ENCODE peak calls at places on chromosome 19, in nine cellular contexts. N, O, T, G, W, Q, R, S and K are unnamed samples.
A peak's percentile ranks its signal among the peaks of the same experiment; 100 is the strongest.

GRCh38 chr19:6677924-6678689 is 8.1 kb upstream of the TNFSF14 start:
- DNase-seq in R (no peak), T (no peak), Q (no peak), N (no peak), O (peak; percentile 93), W (peak; percentile 34), S (no peak), G (no peak), K (no peak)

GRCh38 chr19:39951686-39952085 is 17.3 kb upstream of the FCGBP start:
- DNase-seq in Q (no peak), G (no peak), N (no peak), O (no peak), S (no peak), T (no peak), W (no peak), R (no peak), K (peak; percentile 22)

GRCh38 chr19:44532819-44533218 is 3.3 kb upstream of the CEACAM20 start:
- DNase-seq in O (no peak), T (no peak), R (no peak), N (no peak), G (no peak), S (no peak), W (no peak), Q (no peak), K (no peak)

GRCh38 chr19:56595548-56595899 is 422 bp downstream of the ZNF71 start:
- DNase-seq in R (no peak), O (no peak), S (no peak), G (no peak), W (no peak), T (no peak), Q (no peak), N (no peak), K (no peak)

GRCh38 chr19:19064098-19064722 is 416 bp downstream of the SLC25A42 start:
- DNase-seq in R (no peak), W (no peak), G (no peak), Q (no peak), O (peak; percentile 82), T (peak; percentile 27), S (no peak), N (peak; percentile 14), K (no peak)

GRCh38 chr19:13302521-13303270 is 152.5 kb downstream of the IER2 start:
- DNase-seq in N (no peak), Q (no peak), R (no peak), T (no peak), W (no peak), S (no peak), O (no peak), G (no peak), K (no peak)

GRCh38 chr19:17957887-17958286 is 9.0 kb upstream of the KCNN1 start:
- DNase-seq in Q (no peak), O (no peak), R (no peak), N (no peak), T (no peak), W (no peak), G (no peak), S (no peak), K (no peak)

GRCh38 chr19:43727593-43727853 is 11.6 kb downstream of the IRGC start:
- DNase-seq in N (no peak), R (no peak), W (no peak), S (no peak), G (no peak), O (no peak), Q (no peak), T (no peak), K (no peak)

GRCh38 chr19:52007436-52007804 is 591 bp downstream of the ZNF615 start:
- DNase-seq in T (no peak), O (no peak), S (no peak), G (no peak), N (no peak), Q (no peak), W (no peak), R (no peak), K (no peak)

GRCh38 chr19:52007805-52008557 is at the start of gene ZNF615:
- DNase-seq in G (peak; percentile 47), W (peak; percentile 93), O (peak; percentile 80), T (peak; percentile 90), N (peak; percentile 91), Q (peak; percentile 52), S (peak; percentile 96), R (peak; percentile 76), K (peak; percentile 90)

DNA sequence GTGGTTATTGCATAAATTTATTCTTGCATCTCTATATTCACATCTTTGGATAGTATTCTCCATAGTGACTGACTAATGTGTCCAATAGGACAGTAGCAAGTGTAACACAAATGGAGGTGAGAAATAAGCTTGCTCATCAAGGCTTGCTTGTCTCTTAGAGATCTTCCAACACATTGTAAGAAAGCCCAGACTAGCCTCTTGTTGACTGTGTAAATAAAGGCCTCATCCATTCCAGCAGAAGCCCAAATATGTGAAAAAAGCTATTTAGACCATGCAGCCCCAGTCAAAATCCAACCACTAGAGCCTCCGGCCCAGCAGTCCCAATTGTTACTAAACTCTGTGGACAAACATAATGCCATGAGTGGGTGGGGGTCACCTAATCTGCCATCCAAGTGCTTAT is 2.7 kb upstream of the ZNF615 start:
- DNase-seq in G (no peak), T (no peak), S (no peak), R (no peak), W (no peak), O (no peak), N (no peak), Q (no peak), K (no peak)
- H3K9me3 ChIP-seq in G (peaks cover 13% of the 10 kb centered on the region), T (peaks cover 23% of the 10 kb centered on the region), S (peaks cover 14% of the 10 kb centered on the region), R (peaks cover 3% of the 10 kb centered on the region), W (peaks cover 32% of the 10 kb centered on the region), O (peaks cover 25% of the 10 kb centered on the region), N (no peaks in the 10 kb centered on the region), Q (peaks cover 25% of the 10 kb centered on the region), K (peaks cover 60% of the 10 kb centered on the region)

GRCh38 chr19:42282036-42282762 is 13.1 kb downstream of the CIC start:
- DNase-seq in N (no peak), G (no peak), Q (no peak), S (no peak), W (no peak), O (no peak), R (no peak), T (no peak), K (no peak)

GRCh38 chr19:42282810-42283247 is 13.8 kb downstream of the CIC start:
- DNase-seq in O (peak; percentile 26), N (no peak), T (no peak), S (no peak), Q (no peak), G (no peak), W (no peak), R (no peak), K (no peak)

GRCh38 chr19:42284641-42285341 is 15.7 kb downstream of the CIC start:
- DNase-seq in O (no peak), W (no peak), N (no peak), S (no peak), R (no peak), Q (no peak), T (no peak), G (no peak), K (no peak)

GRCh38 chr19:42284066-42284501 is 15.0 kb downstream of the CIC start:
- DNase-seq in R (no peak), G (no peak), S (no peak), Q (no peak), W (peak; percentile 82), O (peak; percentile 95), N (peak; percentile 77), T (peak; percentile 89), K (peak; percentile 87)

DNA sequence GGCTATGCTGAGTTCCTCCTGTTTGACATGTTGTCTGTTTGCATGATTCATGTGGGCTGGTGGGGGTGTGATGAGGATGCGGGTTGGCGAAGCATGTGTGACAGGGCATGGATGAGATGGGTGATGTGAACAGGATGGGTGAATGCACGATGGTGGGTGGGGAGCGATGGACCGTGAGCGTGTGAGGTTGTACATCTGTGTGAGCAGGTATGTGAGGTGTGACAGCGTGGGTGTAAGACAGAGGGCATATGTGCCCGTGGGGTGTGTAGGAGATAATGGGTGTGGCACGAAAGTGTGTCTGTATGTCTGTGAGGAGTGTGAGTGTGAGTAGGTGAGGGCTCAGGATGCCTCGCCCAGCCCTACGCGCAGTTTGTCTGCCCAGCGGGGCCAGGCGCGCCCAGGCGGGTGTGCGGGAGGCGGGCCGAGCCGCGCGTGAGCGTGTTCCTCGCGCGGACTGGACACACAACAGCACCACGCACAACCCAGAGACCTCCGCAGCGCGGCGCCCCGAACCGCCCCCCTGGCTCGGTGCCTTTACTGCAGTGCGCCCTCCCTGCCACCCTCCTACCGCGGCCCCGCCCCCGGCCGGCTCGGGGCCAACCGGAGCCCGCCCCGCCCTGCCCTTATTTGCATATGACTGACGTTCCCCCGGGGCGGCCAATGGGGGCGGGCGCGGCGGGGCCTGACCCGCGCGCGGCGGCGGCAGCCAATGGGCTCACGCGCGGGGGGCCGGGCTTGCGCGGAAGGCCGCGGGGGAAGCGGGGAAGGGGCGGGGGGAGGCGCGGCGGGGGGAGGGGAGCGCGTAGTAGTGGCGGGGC is 14.4 kb downstream of the CIC start:
- DNase-seq in G (peak; percentile 69), S (peak; percentile 99), W (peak; percentile 95), T (peak; percentile 97), N (peak; percentile 96), O (peak; percentile 96), Q (peak; percentile 69), R (peak; percentile 83), K (peak; percentile 98)
- TF ChIP-seq POLR2A in G (peak; percentile 68), S (peak; percentile 79), W (peak; percentile 67), T (peak; percentile 61), N (peak; percentile 98), O (peak; percentile 64), Q (no peak), R (peak; percentile 88), K (no peak)

GRCh38 chr19:16116067-16116466 is 4.4 kb downstream of the RAB8A start:
- DNase-seq in T (no peak), R (peak; percentile 59), Q (no peak), W (no peak), N (no peak), O (no peak), S (no peak), G (no peak), K (no peak)

GRCh38 chr19:16117594-16118033 is 5.9 kb downstream of the RAB8A start:
- DNase-seq in S (no peak), O (no peak), R (no peak), N (no peak), T (peak; percentile 51), G (no peak), W (no peak), Q (no peak), K (no peak)

GRCh38 chr19:16113727-16114126 is 2.0 kb downstream of the RAB8A start:
- DNase-seq in G (no peak), Q (no peak), S (no peak), T (no peak), W (no peak), O (no peak), R (no peak), N (no peak), K (no peak)

GRCh38 chr19:16112778-16113177 is 1.1 kb downstream of the RAB8A start:
- DNase-seq in S (no peak), N (no peak), Q (no peak), T (no peak), O (peak; percentile 68), R (no peak), G (no peak), W (no peak), K (no peak)

GRCh38 chr19:16115309-16116039 is 3.8 kb downstream of the RAB8A start:
- DNase-seq in G (no peak), S (no peak), Q (no peak), O (no peak), R (no peak), N (no peak), W (no peak), T (peak; percentile 51), K (no peak)
- TF ChIP-seq POLR2AphosphoS5 in G (no peak), S (no peak), Q (no peak), O (no peak), R (no peak), N (no peak), W (no peak), T (no peak), K (no peak)

GRCh38 chr19:9610484-9611113 is 10.4 kb downstream of the ZNF561 start:
- DNase-seq in R (no peak), W (no peak), S (no peak), O (no peak), T (no peak), G (no peak), Q (no peak), N (no peak), K (no peak)
- H3K9me3 ChIP-seq in R (no peaks in the 10 kb centered on the region), W (peaks cover 72% of the 10 kb centered on the region), S (peaks cover 75% of the 10 kb centered on the region), O (peaks cover 18% of the 10 kb centered on the region), T (peaks cover 58% of the 10 kb centered on the region), G (peaks cover 25% of the 10 kb centered on the region), Q (peaks cover 10% of the 10 kb centered on the region), N (no peaks in the 10 kb centered on the region), K (peaks cover 94% of the 10 kb centered on the region)